ENCODE peak calls at places on chromosome 12, in seven cellular contexts. H is mesendoderm, T is SK-N-SH, M is endothelial cell, P is NCI-H748 treated with DMSO at 0.1 percent for 48 hours, V is dermis microvascular lymphatic vessel endothelial cell, W is Right ventricle myocardium inferior. O is an unnamed sample.

GRCh38 chr12:2489266-2489665 is 305.5 kb upstream of the FKBP4 start:
- DNase-seq in W (no peak), M (no peak), T (no peak), P (no peak), H (peak), V (no peak), O (peak)

GRCh38 chr12:56080556-56081138 is 682 bp downstream of the ERBB3 start:
- DNase-seq in H (peak), T (no peak), P (no peak), V (no peak), M (no peak), W (no peak), O (peak)

GRCh38 chr12:14960548-14961465 is 594 bp downstream of the ARHGDIB start:
- DNase-seq in T (no peak), W (peak), H (no peak), V (no peak), M (no peak), P (no peak), O (no peak)

GRCh38 chr12:107335802-107336570 is 242.6 kb upstream of the CRY1 start:
- DNase-seq in W (no peak), T (no peak), V (no peak), P (no peak), H (no peak), M (no peak), O (no peak)

GRCh38 chr12:27081668-27082091 is 698 bp downstream of the C12orf71 start:
- DNase-seq in W (no peak), H (peak), V (no peak), M (no peak), T (no peak), P (no peak), O (peak)

GRCh38 chr12:49201595-49202295 is 12.9 kb upstream of the TUBA1A start:
- DNase-seq in T (peak), M (no peak), P (peak), V (peak), W (no peak), H (peak), O (no peak)

GRCh38 chr12:25550186-25550585 is 2.9 kb downstream of the LMNTD1 start:
- DNase-seq in T (no peak), V (no peak), H (no peak), W (no peak), M (no peak), P (no peak), O (no peak)

GRCh38 chr12:27552886-27553560 is 29.0 kb downstream of the PPFIBP1 start:
- DNase-seq in W (no peak), P (no peak), M (no peak), T (no peak), H (no peak), V (no peak), O (no peak)

GRCh38 chr12:54628186-54628846 is 6.4 kb downstream of the LACRT start:
- DNase-seq in W (no peak), T (no peak), P (no peak), H (no peak), M (no peak), V (no peak), O (no peak)

GRCh38 chr12:2172040-2172439 is 119.3 kb downstream of the CACNA1C start:
- DNase-seq in T (peak), H (peak), V (no peak), M (no peak), W (no peak), P (no peak), O (no peak)

GRCh38 chr12:105352940-105353635 is 22.6 kb downstream of the C12orf75 start:
- DNase-seq in P (no peak), H (peak), W (no peak), T (no peak), V (peak), M (no peak), O (peak)

GRCh38 chr12:88305491-88305890 is 163.4 kb downstream of the TMTC3 start:
- DNase-seq in T (no peak), V (no peak), H (no peak), W (no peak), M (no peak), P (no peak), O (no peak)

GRCh38 chr12:95066091-95066855 is 7.1 kb downstream of the NR2C1 start:
- DNase-seq in H (no peak), W (no peak), V (no peak), P (no peak), M (no peak), T (no peak), O (no peak)

GRCh38 chr12:122412851-122413433 is 9.5 kb downstream of the CLIP1 start:
- DNase-seq in W (no peak), H (no peak), P (no peak), V (no peak), M (no peak), T (no peak), O (no peak)

GRCh38 chr12:114608509-114608908 is 75.5 kb downstream of the TBX3 start:
- DNase-seq in V (no peak), H (no peak), P (no peak), W (no peak), T (no peak), M (no peak), O (no peak)

GRCh38 chr12:57127710-57128518 is at the start of gene LRP1:
- DNase-seq in H (peak), V (no peak), W (peak), M (peak), T (peak), P (peak), O (peak)

GRCh38 chr12:58310828-58311273 is 369.5 kb downstream of the ATP23 start:
- DNase-seq in M (no peak), H (peak), W (no peak), P (no peak), V (peak), T (no peak), O (no peak)

GRCh38 chr12:67268335-67268895 is 743 bp upstream of the CAND1 start:
- DNase-seq in P (peak), W (peak), M (peak), V (peak), H (peak), T (peak), O (peak)

GRCh38 chr12:8687846-8688601 is 9.8 kb upstream of the RIMKLB start:
- DNase-seq in H (peak), T (peak), P (no peak), V (no peak), M (peak), W (no peak), O (peak)

GRCh38 chr12:129185855-129186254 is 332.6 kb downstream of the GLT1D1 start:
- DNase-seq in M (no peak), H (no peak), P (no peak), T (no peak), V (no peak), W (no peak), O (no peak)

GRCh38 chr12:67772276-67773169 is 124.0 kb downstream of the DYRK2 start:
- DNase-seq in P (no peak), H (peak), M (peak), W (no peak), V (no peak), T (peak), O (peak)

GRCh38 chr12:74980510-74980909 is 229.1 kb downstream of the KCNC2 start:
- DNase-seq in P (no peak), H (no peak), M (no peak), T (no peak), W (no peak), V (no peak), O (no peak)

GRCh38 chr12:94336201-94336915 is 123.3 kb downstream of the CEP83 start:
- DNase-seq in M (no peak), T (no peak), V (no peak), W (no peak), P (no peak), H (peak), O (no peak)

GRCh38 chr12:104499207-104499606 is 42.5 kb downstream of the CHST11 start:
- DNase-seq in H (no peak), T (no peak), P (no peak), V (no peak), W (no peak), M (no peak), O (no peak)

GRCh38 chr12:67993143-67993542 is 3.9 kb downstream of the IFNG-AS1 start:
- DNase-seq in W (no peak), M (no peak), H (no peak), T (no peak), P (no peak), V (no peak), O (no peak)

GRCh38 chr12:39627914-39628313 is 8.3 kb upstream of the ABCD2 start:
- DNase-seq in H (no peak), P (no peak), T (no peak), V (no peak), W (no peak), M (no peak), O (no peak)

GRCh38 chr12:89354630-89354931 is 2.3 kb upstream of the DUSP6 start:
- DNase-seq in M (no peak), H (peak), P (peak), T (no peak), V (no peak), W (no peak), O (no peak)

GRCh38 chr12:10749700-10750384 is 26.7 kb upstream of the YBX3 start:
- DNase-seq in M (peak), W (peak), P (peak), H (peak), T (peak), V (peak), O (peak)

GRCh38 chr12:915090-915489 is 34.4 kb downstream of the RAD52 start:
- DNase-seq in H (peak), T (no peak), V (no peak), M (peak), W (no peak), P (no peak), O (peak)

O was measured in H7.